ENCODE peak calls at places on chromosomes 6 and 20, in six cellular contexts. S, H, B, C, W and U are unnamed samples.

GRCh38 chr20:60993647-60994046 is 258.4 kb upstream of the CDH4 start:
- DNase-seq in H (peak), C (no peak), B (no peak), S (no peak), W (peak), U (peak)

GRCh38 chr6:105642708-105643107 is 239.8 kb upstream of the PREP start:
- DNase-seq in S (no peak), W (peak), H (peak), C (no peak), B (no peak), U (no peak)

GRCh38 chr6:89140347-89141159 is 5.3 kb upstream of the PM20D2 start:
- DNase-seq in C (no peak), B (no peak), W (peak), S (no peak), H (peak), U (no peak)

GRCh38 chr20:50728981-50729874 is 2.2 kb upstream of the PARD6B start:
- DNase-seq in S (peak), C (no peak), W (peak), H (no peak), B (peak), U (no peak)

GRCh38 chr6:166570929-166571699 is 15.4 kb downstream of the RAMACL start:
- DNase-seq in W (no peak), H (no peak), S (no peak), C (no peak), B (peak), U (no peak)

GRCh38 chr20:39289831-39290230 is 327.7 kb downstream of the DHX35 start:
- DNase-seq in B (peak), S (no peak), W (no peak), H (no peak), C (no peak), U (peak)

GRCh38 chr6:11654876-11655275 is 117.3 kb downstream of the TMEM170B start:
- DNase-seq in W (peak), H (peak), B (no peak), S (no peak), C (no peak), U (no peak)

GRCh38 chr6:83884523-83884922 is 25.0 kb downstream of the CYB5R4 start:
- DNase-seq in H (peak), C (peak), S (no peak), W (peak), B (no peak), U (peak)

GRCh38 chr6:3263091-3263490 is 4.3 kb downstream of the PSMG4 start:
- DNase-seq in C (no peak), W (no peak), H (peak), B (no peak), S (no peak), U (no peak)

GRCh38 chr6:166025149-166025898 is 142.3 kb downstream of the TBXT start:
- DNase-seq in W (peak), S (no peak), B (no peak), C (no peak), H (peak), U (no peak)

GRCh38 chr20:11120451-11120850 is 446.7 kb upstream of the JAG1 start:
- DNase-seq in B (no peak), C (no peak), S (no peak), H (no peak), W (no peak), U (no peak)

GRCh38 chr6:157249756-157250155 is 73.6 kb downstream of the TMEM242 start:
- DNase-seq in W (no peak), H (no peak), C (no peak), S (no peak), B (no peak), U (no peak)

GRCh38 chr20:63033635-63034510 is 27.1 kb upstream of the BHLHE23 start:
- DNase-seq in C (no peak), W (no peak), B (no peak), S (no peak), H (no peak), U (no peak)

GRCh38 chr20:40293740-40294139 is 395.3 kb downstream of the MAFB start:
- DNase-seq in S (no peak), C (no peak), B (no peak), H (no peak), W (no peak), U (no peak)

GRCh38 chr6:24287239-24287638 is 70.6 kb downstream of the DCDC2 start:
- DNase-seq in W (no peak), B (no peak), H (no peak), S (no peak), C (no peak), U (no peak)

GRCh38 chr6:147166360-147166944 is 37.8 kb upstream of the STXBP5 start:
- DNase-seq in H (peak), S (no peak), B (no peak), W (peak), C (no peak), U (peak)

DNA sequence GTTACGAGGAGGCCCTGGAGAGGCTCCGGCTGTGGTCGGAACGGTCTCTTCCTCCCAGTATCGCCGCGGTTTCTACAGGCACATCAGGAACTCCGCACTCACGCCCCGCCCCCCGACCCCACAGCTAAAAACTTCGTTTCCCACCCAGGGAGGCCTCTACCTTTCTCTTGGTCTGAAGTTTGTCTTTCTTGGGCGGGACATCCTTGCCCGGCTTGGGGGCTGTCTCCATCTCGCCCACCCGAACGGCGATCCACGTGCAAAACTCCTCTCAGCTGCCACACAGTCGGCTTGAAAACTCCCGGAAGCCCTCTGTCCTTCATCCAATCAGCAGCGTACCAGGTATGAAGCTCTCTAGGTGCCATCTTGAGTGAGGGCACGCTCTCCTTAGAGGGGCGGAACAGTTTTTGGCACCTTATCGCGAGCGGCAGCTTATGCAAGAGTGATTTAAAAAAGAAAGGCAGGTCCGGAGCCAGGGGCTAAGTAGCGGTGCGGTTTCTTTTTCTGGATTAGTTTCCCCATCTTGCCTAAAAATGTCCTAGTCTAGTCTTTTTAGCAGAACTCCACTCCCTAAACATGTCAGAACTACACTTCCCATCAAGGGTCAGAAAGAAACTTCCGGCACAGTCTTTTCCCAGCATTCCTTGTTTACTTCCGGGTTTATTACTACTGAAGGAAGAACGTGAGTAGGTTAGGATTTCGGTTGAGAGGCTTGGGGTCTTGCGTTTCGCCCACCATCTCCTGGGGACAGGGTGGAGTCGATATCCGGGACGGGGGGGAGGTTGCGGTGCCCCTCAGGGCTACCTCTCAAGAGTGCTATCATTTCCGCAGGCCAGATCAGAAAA is at the start of the genes PFDN6 and WDR46:
- DNase-seq in S (peak), H (peak), W (peak), C (peak), B (peak), U (peak)
- H3K4ac ChIP-seq in S (no peak), H (peak), W (peak), C (no peak), B (no peak), U (peak)

DNA sequence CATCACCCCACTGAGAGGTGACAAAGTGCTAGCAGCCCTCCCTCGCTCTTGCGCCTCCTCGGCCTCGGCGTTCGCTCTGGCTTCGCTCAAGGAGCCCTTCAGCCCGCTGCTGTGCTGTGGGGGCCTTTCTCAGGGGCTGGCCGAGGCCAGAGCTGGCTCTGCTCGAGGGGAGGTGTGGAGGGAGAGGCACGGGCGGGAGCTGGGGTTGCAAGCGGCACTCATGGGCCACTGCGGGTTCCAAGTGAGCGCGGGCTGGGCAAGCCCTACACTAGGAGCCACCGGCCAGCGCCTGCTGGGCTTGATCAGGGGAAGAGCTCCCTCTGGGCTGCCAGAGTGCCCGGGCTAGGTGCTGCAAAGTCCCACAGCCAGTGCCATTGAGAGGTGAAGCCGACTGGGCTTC is 964.8 kb upstream of the GJE1 start:
- DNase-seq in B (no peak), W (no peak), S (no peak), H (no peak), C (no peak), U (no peak)
- H2BK15ac ChIP-seq in B (no peak), W (peak), S (no peak), H (no peak), C (peak), U (no peak)

GRCh38 chr20:25378189-25378883 is 12.3 kb downstream of the ABHD12 start:
- DNase-seq in S (no peak), H (no peak), C (no peak), B (no peak), W (no peak), U (no peak)

GRCh38 chr20:25376886-25377285 is 13.7 kb downstream of the ABHD12 start:
- DNase-seq in B (no peak), C (no peak), H (no peak), S (no peak), W (no peak), U (no peak)

GRCh38 chr20:25376236-25376635 is 14.4 kb downstream of the ABHD12 start:
- DNase-seq in B (no peak), S (no peak), W (no peak), C (no peak), H (no peak), U (no peak)

GRCh38 chr20:25380945-25381614 is 9.6 kb downstream of the ABHD12 start:
- DNase-seq in W (no peak), H (no peak), B (no peak), S (no peak), C (no peak), U (no peak)

DNA sequence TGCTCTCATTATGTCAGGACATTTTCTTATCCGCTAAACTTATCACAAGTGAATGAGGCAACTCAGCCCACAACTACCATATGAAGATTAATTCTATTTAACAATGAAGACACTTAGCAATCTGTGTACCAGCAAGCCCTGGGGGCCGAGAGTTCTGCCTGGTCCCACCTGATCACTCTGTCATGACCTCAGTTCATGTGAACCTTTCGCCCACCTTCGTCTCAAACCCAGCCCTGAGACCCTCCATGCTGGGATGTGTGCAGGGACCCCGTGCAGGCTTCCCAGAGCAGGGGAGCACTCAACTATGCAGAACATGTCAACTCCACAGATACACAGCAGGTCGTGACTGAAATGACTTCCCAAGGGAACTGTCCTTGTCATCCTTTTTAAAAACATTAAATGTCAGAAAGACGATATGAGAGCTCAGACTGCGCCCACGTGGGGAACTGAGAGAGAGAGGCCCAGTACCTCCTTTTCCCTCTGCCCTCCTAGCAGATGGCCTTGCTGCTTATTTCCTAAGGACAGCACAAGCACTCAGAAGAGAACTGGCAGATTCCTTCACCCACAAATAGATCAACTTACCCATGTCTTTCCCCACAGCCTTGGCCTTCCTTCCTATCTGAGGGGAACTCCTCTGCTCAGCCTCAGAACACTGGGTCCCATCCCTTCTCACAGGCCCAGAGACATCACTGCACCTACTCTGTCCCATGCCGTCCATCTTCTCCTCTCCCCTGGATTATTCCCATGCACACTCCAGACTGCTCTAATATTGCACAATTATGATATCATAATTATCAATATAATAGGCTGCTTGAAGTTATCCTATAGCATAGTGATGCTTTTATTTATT is 11.5 kb downstream of the ABHD12 start:
- DNase-seq in S (no peak), B (no peak), W (no peak), H (no peak), C (no peak), U (no peak)
- H3K4ac ChIP-seq in S (no peak), B (no peak), W (no peak), H (no peak), C (no peak), U (no peak)

DNA sequence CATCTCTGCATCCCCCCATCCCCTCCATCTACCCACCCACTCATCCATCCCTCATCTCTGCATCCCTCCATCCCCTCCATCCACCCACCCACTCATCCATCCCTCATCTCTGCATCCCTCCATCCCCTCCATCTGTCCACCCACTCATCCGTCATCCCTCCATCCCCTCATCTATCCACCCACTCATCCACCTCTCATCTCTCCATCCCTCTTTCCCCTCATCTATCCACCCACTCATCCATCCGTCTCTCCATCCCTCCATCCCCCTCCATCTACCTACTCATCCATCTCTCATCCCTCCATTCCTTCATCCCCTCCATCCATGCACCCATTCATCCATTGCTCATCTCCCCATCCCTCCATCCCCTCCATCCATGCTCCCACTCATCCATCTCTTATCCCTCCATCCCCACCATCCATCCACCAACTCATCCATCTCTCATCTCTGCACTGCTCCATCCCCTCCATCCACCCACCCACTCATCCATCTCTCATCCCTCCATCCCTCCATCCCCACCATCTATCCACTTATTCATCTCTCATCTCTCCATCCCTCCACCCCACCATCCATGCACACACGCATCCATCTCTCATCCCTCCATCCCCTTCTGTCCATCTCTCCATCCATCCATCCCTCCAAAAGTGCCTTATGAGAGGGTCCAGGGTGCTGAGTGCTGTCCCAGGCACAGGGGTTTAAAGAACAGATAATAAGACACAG is 51.4 kb downstream of the WDR27 start:
- DNase-seq in C (no peak), W (no peak), S (no peak), B (no peak), H (no peak), U (no peak)
- H2BK15ac ChIP-seq in C (no peak), W (no peak), S (no peak), B (no peak), H (no peak), U (no peak)

GRCh38 chr6:39009476-39009875 is 39.1 kb upstream of the GLP1R start:
- DNase-seq in W (no peak), H (no peak), C (no peak), B (no peak), S (no peak), U (no peak)
- H3K4ac ChIP-seq in W (no peak), H (no peak), C (no peak), B (no peak), S (no peak), U (no peak)

GRCh38 chr6:161870236-161870901 is 596.5 kb upstream of the AGPAT4 start:
- DNase-seq in H (no peak), B (no peak), C (no peak), W (no peak), S (no peak), U (no peak)
- H2BK15ac ChIP-seq in H (no peak), B (no peak), C (no peak), W (no peak), S (no peak), U (no peak)